ENCODE peak calls at places on chromosomes 5 and 9, in five cellular contexts. One of them, this sample, is unnamed.

GRCh38 chr5:127072861-127073846 is at the start of gene C5orf63:
- DNase-seq in cardiac muscle cell: peak
- DNase-seq in Right ventricle myocardium superior: peak
- DNase-seq in progenitor cell of endocrine pancreas: peak
- DNase-seq in activated CD4-positive, alpha-beta T cell treated with anti-CD3 and anti-CD28 coated beads, Interleukin-2, amount 50 U/mL, for 24 hours: peak
- DNase-seq in this sample: peak

GRCh38 chr5:126103050-126103449 is 320.2 kb upstream of the GRAMD2B start:
- DNase-seq in cardiac muscle cell: no peak
- DNase-seq in Right ventricle myocardium superior: no peak
- DNase-seq in activated CD4-positive, alpha-beta T cell treated with anti-CD3 and anti-CD28 coated beads, Interleukin-2, amount 50 U/mL, for 24 hours: no peak
- DNase-seq in progenitor cell of endocrine pancreas: no peak
- DNase-seq in this sample: no peak

GRCh38 chr9:85425153-85425611 is 316.6 kb downstream of the AGTPBP1 start:
- DNase-seq in progenitor cell of endocrine pancreas: peak
- DNase-seq in activated CD4-positive, alpha-beta T cell treated with anti-CD3 and anti-CD28 coated beads, Interleukin-2, amount 50 U/mL, for 24 hours: no peak
- DNase-seq in Right ventricle myocardium superior: peak
- DNase-seq in cardiac muscle cell: peak
- DNase-seq in this sample: no peak

GRCh38 chr9:70398145-70398556 is 16.3 kb downstream of the KLF9 start:
- DNase-seq in cardiac muscle cell: peak
- DNase-seq in activated CD4-positive, alpha-beta T cell treated with anti-CD3 and anti-CD28 coated beads, Interleukin-2, amount 50 U/mL, for 24 hours: no peak
- DNase-seq in Right ventricle myocardium superior: no peak
- DNase-seq in progenitor cell of endocrine pancreas: no peak
- DNase-seq in this sample: no peak

GRCh38 chr9:104881991-104882555 is 45.9 kb downstream of the ABCA1 start:
- DNase-seq in progenitor cell of endocrine pancreas: no peak
- DNase-seq in activated CD4-positive, alpha-beta T cell treated with anti-CD3 and anti-CD28 coated beads, Interleukin-2, amount 50 U/mL, for 24 hours: no peak
- DNase-seq in Right ventricle myocardium superior: no peak
- DNase-seq in cardiac muscle cell: no peak
- DNase-seq in this sample: no peak

GRCh38 chr9:13278368-13279246 is 885 bp downstream of the MPDZ start:
- DNase-seq in activated CD4-positive, alpha-beta T cell treated with anti-CD3 and anti-CD28 coated beads, Interleukin-2, amount 50 U/mL, for 24 hours: no peak
- DNase-seq in Right ventricle myocardium superior: peak
- DNase-seq in cardiac muscle cell: peak
- DNase-seq in progenitor cell of endocrine pancreas: peak
- DNase-seq in this sample: peak

GRCh38 chr5:102867999-102868662 is 113.0 kb downstream of the PAM start:
- DNase-seq in activated CD4-positive, alpha-beta T cell treated with anti-CD3 and anti-CD28 coated beads, Interleukin-2, amount 50 U/mL, for 24 hours: no peak
- DNase-seq in cardiac muscle cell: peak
- DNase-seq in progenitor cell of endocrine pancreas: no peak
- DNase-seq in Right ventricle myocardium superior: no peak
- DNase-seq in this sample: no peak

GRCh38 chr5:37448941-37449340 is 69.8 kb downstream of the WDR70 start:
- DNase-seq in Right ventricle myocardium superior: no peak
- DNase-seq in cardiac muscle cell: peak
- DNase-seq in activated CD4-positive, alpha-beta T cell treated with anti-CD3 and anti-CD28 coated beads, Interleukin-2, amount 50 U/mL, for 24 hours: no peak
- DNase-seq in progenitor cell of endocrine pancreas: no peak
- DNase-seq in this sample: no peak

GRCh38 chr5:1405121-1405520 is 40.1 kb downstream of the SLC6A3 start:
- DNase-seq in cardiac muscle cell: no peak
- DNase-seq in progenitor cell of endocrine pancreas: no peak
- DNase-seq in activated CD4-positive, alpha-beta T cell treated with anti-CD3 and anti-CD28 coated beads, Interleukin-2, amount 50 U/mL, for 24 hours: no peak
- DNase-seq in Right ventricle myocardium superior: peak
- DNase-seq in this sample: peak

This sample was measured in sigmoid colon.